ENCODE peak calls at places on chromosomes 7 and 10, in seven cellular contexts. P is heart right ventricle, E is HFFc6, D is cardiac muscle cell, W is prostate gland, J is cardiac fibroblast, X is psoas muscle. K is an unnamed sample.

GRCh38 chr10:77825965-77826364 is 100.6 kb downstream of the DLG5 start:
- DNase-seq in P (no peak), E (no peak), D (no peak), W (no peak), J (no peak), X (no peak), K (no peak)

GRCh38 chr7:151437163-151437553 is 2.8 kb downstream of the CRYGN start:
- DNase-seq in P (no peak), E (no peak), D (no peak), W (no peak), J (no peak), X (no peak), K (no peak)

GRCh38 chr10:97827778-97828291 is 21.8 kb upstream of the GOLGA7B start:
- DNase-seq in P (no peak), E (peak), D (no peak), W (no peak), J (no peak), X (no peak), K (no peak)

GRCh38 chr7:47293884-47294568 is 287.9 kb downstream of the TNS3 start:
- DNase-seq in P (peak), E (peak), D (peak), W (no peak), J (peak), X (peak), K (no peak)

GRCh38 chr10:1149793-1150637 is 93.8 kb downstream of the WDR37 start:
- DNase-seq in P (peak), E (no peak), D (peak), W (no peak), J (no peak), X (no peak), K (no peak)

GRCh38 chr10:30454744-30455498 is 20.9 kb downstream of the MAP3K8 start:
- DNase-seq in P (no peak), E (peak), D (peak), W (no peak), J (peak), X (no peak), K (no peak)

GRCh38 chr7:39248693-39249090 is 271.0 kb downstream of the POU6F2 start:
- DNase-seq in P (no peak), E (no peak), D (no peak), W (no peak), J (no peak), X (no peak), K (no peak)

GRCh38 chr7:78151229-78151628 is 352.7 kb downstream of the PHTF2 start:
- DNase-seq in P (no peak), E (peak), D (peak), W (no peak), J (peak), X (no peak), K (no peak)

GRCh38 chr10:71905164-71905563 is 54.1 kb upstream of the PSAP start:
- DNase-seq in P (no peak), E (no peak), D (no peak), W (no peak), J (no peak), X (no peak), K (no peak)

DNA sequence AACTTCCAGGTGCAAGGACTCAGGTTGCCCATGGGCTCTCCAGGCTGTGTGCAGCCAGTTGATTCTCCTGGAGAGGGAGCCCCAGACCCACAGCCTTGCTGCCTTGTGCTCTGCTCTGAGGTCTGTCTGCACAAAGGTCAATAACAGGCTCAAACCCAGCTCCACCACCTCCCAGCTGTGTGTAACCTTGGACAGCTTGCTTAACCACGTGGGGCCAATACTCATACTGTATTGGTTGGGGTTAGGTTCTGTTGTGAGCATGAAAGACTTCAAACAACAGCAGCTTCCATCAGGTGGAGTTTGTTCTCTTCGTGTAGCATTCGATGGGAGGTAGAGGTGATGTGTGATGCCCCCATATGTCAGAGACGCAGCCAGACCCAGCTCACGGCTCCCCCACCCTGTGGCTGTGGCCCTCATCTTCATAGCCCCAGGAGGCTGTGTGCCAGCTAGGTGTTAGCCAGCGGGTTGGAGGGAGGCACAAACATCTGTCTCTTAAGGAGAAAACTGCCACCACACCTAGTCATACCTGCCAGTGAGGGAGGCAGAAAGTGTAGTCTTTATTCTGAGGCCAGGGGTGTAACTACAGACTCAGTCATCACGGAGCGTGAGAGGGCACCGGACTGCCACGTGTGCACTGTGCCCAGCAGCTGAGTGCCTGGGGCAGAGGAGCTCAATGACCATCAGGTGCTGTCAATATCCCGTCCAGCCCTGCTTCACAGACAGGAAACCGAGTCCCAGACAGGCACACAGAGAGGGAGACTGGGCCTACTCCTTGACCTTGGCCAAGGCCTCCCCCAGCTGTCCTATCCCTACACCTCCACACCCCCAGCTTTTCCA is 8.0 kb upstream of the POLD2 start:
- DNase-seq in P (no peak), E (no peak), D (peak), W (no peak), J (no peak), X (no peak), K (peak)
- TF ChIP-seq CTCF in P (peak), E (peak), D (peak), W (no peak), J (peak), X (no peak), K (peak)

GRCh38 chr7:34121366-34121765 is 216.0 kb downstream of the BMPER start:
- DNase-seq in P (no peak), E (no peak), D (no peak), W (no peak), J (no peak), X (no peak), K (no peak)
- TF ChIP-seq CTCF in P (no peak), E (no peak), D (no peak), W (no peak), J (no peak), X (no peak), K (no peak)

GRCh38 chr10:76632158-76633051 is 1005.2 kb downstream of the KCNMA1 start:
- DNase-seq in P (no peak), E (no peak), D (no peak), W (no peak), J (peak), X (no peak), K (peak)
- TF ChIP-seq CTCF in P (peak), E (peak), D (peak), W (no peak), J (peak), X (no peak), K (no peak)

DNA sequence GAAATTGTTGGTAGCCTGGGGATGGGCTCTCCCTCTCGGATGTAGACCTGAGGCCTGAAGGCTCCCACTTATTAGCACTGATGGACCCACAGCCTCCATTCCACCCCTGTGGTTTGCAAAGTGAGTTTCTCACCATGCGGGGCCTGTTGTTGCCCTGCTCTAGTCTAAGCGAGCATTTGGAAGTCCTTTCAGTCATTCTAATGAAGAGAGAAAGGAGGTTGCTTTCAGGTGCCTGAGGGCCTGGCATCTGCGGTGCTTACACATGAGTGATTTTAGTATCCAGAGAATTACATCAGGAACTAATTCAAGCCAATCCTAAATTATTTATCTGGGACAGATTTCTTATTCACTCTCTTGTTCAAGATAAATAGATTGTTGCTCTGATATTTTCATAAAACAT is 61.6 kb downstream of the NAMPT start:
- DNase-seq in P (no peak), E (no peak), D (no peak), W (no peak), J (no peak), X (no peak), K (no peak)
- TF ChIP-seq CTCF in P (no peak), E (no peak), D (no peak), W (no peak), J (no peak), X (no peak), K (no peak)

GRCh38 chr10:44071479-44071878 is 313.4 kb downstream of the CXCL12 start:
- DNase-seq in P (no peak), E (peak), D (peak), W (no peak), J (peak), X (no peak), K (no peak)
- TF ChIP-seq CTCF in P (no peak), E (peak), D (peak), W (no peak), J (no peak), X (no peak), K (no peak)